ENCODE peak calls at places on chromosome X, in five cellular contexts. I is fibroblast of lung, O is astrocyte of the spinal cord, Q is lung, Y is A549. B is an unnamed sample.
A peak's percentile ranks its signal among the peaks of the same experiment; 100 is the strongest.

GRCh38 chrX:150692296-150692695 is 900 bp upstream of the MTMR1 start:
- DNase-seq in I (no peak), O (no peak), Q (no peak), Y (no peak), B (no peak)

GRCh38 chrX:132738951-132739350 is 219.5 kb downstream of the HS6ST2 start:
- DNase-seq in I (no peak), O (no peak), Q (no peak), Y (no peak), B (no peak)

GRCh38 chrX:94695910-94696309 is 1021.9 kb downstream of the FAM133A start:
- DNase-seq in I (no peak), O (no peak), Q (no peak), Y (no peak), B (no peak)

GRCh38 chrX:149491812-149492211 is 13.3 kb downstream of the IDS start:
- DNase-seq in I (no peak), O (no peak), Q (no peak), Y (peak; percentile 26), B (no peak)

GRCh38 chrX:140764401-140764919 is 54.9 kb downstream of the LINC00632 start:
- DNase-seq in I (peak; percentile 67), O (peak; percentile 44), Q (no peak), Y (peak; percentile 44), B (peak; percentile 52)

GRCh38 chrX:9614016-9614415 is 149.2 kb downstream of the TBL1X start:
- DNase-seq in I (peak; percentile 92), O (peak; percentile 66), Q (no peak), Y (peak; percentile 14), B (no peak)

GRCh38 chrX:105315301-105315700 is 94.8 kb upstream of the TEX13A start:
- DNase-seq in I (no peak), O (no peak), Q (no peak), Y (no peak), B (no peak)

GRCh38 chrX:80246273-80246672 is 174.0 kb upstream of the TENT5D start:
- DNase-seq in I (no peak), O (no peak), Q (no peak), Y (peak; percentile 5), B (no peak)

DNA sequence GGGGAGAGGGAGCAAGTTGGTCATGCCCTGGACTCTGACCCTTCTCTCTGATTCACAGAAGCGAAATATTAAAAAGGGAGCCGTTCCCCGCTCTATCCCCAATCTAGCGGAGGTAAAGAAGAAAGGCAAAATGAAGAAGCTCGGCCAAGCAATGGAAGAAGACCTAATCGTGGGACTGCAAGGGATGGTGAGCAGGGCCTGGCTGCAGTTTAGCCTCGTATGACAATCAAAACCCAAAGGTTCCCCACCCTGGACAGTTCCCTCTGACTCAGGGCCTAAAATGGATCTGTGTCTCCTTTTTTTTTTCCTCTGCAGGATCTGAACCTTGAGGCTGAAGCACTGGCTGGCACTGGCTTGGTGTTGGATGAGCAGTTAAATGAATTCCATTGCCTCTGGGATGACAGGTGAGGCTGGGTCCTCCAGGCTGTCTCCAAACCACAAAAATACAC is 970 bp downstream of the HDAC6 start:
- DNase-seq in I (no peak), O (no peak), Q (no peak), Y (no peak), B (no peak)
- H3K4me3 ChIP-seq in I (peak overlapping the region; percentile 57), O (peak overlapping the region; percentile 72), Q (no peak overlapping the region), Y (peak overlapping the region; percentile 54), B (peak overlapping the region; percentile 74)

GRCh38 chrX:85627363-85627762 is 247.9 kb upstream of the POF1B start:
- DNase-seq in I (no peak), O (no peak), Q (no peak), Y (peak; percentile 9), B (no peak)
- TF ChIP-seq CTCF in I (no peak), O (no peak), Q (no peak), Y (no peak), B (peak; percentile 33)

DNA sequence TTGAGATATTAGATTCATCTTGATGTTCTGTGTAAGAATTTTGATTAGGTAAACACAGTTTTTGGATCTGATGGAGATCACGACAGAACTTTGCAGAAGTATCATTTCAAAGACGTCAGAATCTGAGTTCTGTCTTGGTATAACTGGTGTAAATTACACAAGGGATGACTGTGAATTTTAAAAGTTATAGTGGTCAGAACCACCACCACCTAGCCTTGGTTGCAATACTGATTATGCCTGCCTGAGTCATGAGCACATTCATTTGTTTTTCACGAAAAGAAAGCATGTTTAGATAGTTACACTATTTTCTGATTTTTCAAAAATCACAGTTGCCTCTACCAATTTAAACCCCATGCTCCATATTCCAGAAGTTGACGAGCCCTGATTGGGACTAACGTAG is 54.8 kb downstream of the ZFX start:
- DNase-seq in I (peak; percentile 56), O (peak; percentile 28), Q (no peak), Y (no peak), B (no peak)
- H3K4me3 ChIP-seq in I (no peak overlapping the region), O (no peak overlapping the region), Q (no peak overlapping the region), Y (no peak overlapping the region), B (no peak overlapping the region)

GRCh38 chrX:19563327-19563726 is 48.0 kb upstream of the MAP3K15 start:
- DNase-seq in I (peak; percentile 16), O (no peak), Q (no peak), Y (no peak), B (no peak)

GRCh38 chrX:19564606-19565005 is 49.3 kb upstream of the MAP3K15 start:
- DNase-seq in I (no peak), O (no peak), Q (no peak), Y (no peak), B (no peak)

GRCh38 chrX:19566359-19567141 is 51.2 kb upstream of the MAP3K15 start:
- DNase-seq in I (peak; percentile 33), O (peak; percentile 54), Q (no peak), Y (no peak), B (no peak)

GRCh38 chrX:19565605-19566004 is 50.3 kb upstream of the MAP3K15 start:
- DNase-seq in I (no peak), O (no peak), Q (no peak), Y (no peak), B (no peak)

GRCh38 chrX:19563746-19564145 is 48.4 kb upstream of the MAP3K15 start:
- DNase-seq in I (no peak), O (no peak), Q (no peak), Y (no peak), B (no peak)
- TF ChIP-seq CTCF in I (no peak), O (no peak), Q (no peak), Y (no peak), B (no peak)

GRCh38 chrX:153909980-153910360 is 5.5 kb downstream of the AVPR2 start:
- DNase-seq in I (no peak), O (no peak), Q (no peak), Y (no peak), B (no peak)
- H3K4me3 ChIP-seq in I (no peak overlapping the region), O (no peak overlapping the region), Q (no peak overlapping the region), Y (no peak overlapping the region), B (no peak overlapping the region)

GRCh38 chrX:10856797-10857196 is 236.4 kb upstream of the MID1 start:
- DNase-seq in I (no peak), O (no peak), Q (no peak), Y (no peak), B (no peak)

GRCh38 chrX:10855845-10856244 is 235.5 kb upstream of the MID1 start:
- DNase-seq in I (no peak), O (no peak), Q (no peak), Y (no peak), B (no peak)

GRCh38 chrX:10859353-10859752 is 239.0 kb upstream of the MID1 start:
- DNase-seq in I (peak; percentile 2), O (no peak), Q (no peak), Y (no peak), B (no peak)

GRCh38 chrX:10851809-10852208 is 231.4 kb upstream of the MID1 start:
- DNase-seq in I (no peak), O (no peak), Q (no peak), Y (no peak), B (no peak)

GRCh38 chrX:10854594-10854993 is 234.2 kb upstream of the MID1 start:
- DNase-seq in I (no peak), O (no peak), Q (no peak), Y (no peak), B (no peak)
- TF ChIP-seq CTCF in I (no peak), O (no peak), Q (no peak), Y (no peak), B (no peak)

GRCh38 chrX:36961590-36961989 is 46.6 kb upstream of the FAM47C start:
- DNase-seq in I (no peak), O (no peak), Q (no peak), Y (peak; percentile 30), B (no peak)

GRCh38 chrX:36963069-36963808 is 44.9 kb upstream of the FAM47C start:
- DNase-seq in I (no peak), O (no peak), Q (no peak), Y (no peak), B (no peak)

DNA sequence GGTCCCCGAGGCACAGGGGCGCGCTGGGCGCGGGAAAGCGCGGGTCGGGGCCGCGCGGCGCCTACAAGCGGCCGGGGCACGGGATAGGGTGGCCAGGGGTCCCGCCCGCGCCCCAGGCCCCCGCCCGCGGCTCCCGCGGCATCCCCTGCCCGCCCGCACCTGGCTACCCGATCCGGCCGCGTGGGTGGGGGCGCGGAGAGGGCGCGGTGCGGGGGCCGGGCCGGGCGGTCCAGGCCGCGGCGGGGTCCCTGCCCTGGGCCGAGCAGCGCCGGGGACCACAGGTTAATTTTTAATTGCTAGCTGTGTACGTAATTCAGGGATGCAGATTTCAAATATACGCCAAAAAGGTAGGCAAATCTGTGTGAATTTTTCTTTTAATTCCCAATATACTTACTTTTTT is 44.3 kb upstream of the FAM47C start:
- DNase-seq in I (no peak), O (no peak), Q (no peak), Y (no peak), B (no peak)
- H3K4me3 ChIP-seq in I (no peak overlapping the region), O (no peak overlapping the region), Q (no peak overlapping the region), Y (no peak overlapping the region), B (no peak overlapping the region)

DNA sequence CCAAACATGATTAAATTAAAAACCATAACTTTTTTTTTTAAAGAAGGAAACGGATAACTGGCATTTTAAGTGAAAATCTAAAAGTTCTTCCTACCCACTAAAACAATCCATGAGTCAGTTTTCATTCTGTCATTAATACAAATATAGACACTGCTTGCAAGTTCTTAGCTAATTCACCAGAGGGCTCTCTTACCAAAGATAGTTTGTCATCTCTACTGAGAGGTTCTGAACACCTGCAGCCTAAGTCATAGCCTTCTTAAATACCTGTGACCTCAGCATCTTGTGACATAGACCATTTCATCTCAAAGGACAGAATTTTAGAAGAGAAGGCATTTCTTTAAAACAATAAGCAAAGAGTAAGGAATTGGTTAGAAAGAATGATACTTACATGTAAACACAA is 65.3 kb upstream of the FAM120C start:
- DNase-seq in I (peak; percentile 48), O (peak; percentile 20), Q (no peak), Y (peak; percentile 48), B (no peak)
- TF ChIP-seq CTCF in I (peak; percentile 18), O (peak; percentile 39), Q (no peak), Y (peak; percentile 53), B (peak; percentile 21)

DNA sequence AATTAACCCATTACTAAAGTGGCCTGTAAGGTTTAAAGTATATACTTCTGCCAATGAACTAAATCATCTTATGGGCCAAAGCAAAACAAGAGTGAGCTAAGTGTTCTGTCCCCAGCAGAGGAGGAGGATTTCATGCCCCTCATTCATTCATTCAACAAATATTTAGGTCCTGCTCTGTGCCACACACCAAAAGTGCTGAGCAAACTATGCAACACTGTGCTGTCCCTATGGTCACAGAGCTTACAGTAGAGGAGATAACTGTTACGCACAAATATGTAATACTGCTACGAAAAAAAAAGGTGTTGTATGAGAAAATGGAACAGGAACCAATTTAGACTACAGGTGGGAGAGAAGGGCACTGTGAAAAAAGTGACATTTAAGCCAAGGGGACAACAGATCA is 1.7 kb downstream of the SH3KBP1 start:
- DNase-seq in I (no peak), O (no peak), Q (no peak), Y (no peak), B (no peak)
- H3K4me3 ChIP-seq in I (no peak overlapping the region), O (no peak overlapping the region), Q (no peak overlapping the region), Y (peak overlapping the region; percentile 99), B (peak overlapping the region; percentile 78)